ENCODE peak calls at places on chromosome 3, in seven cellular contexts. X, T, S, V, Y, R and E are unnamed samples.

GRCh38 chr3:156030735-156031134 is 89.6 kb upstream of the KCNAB1 start:
- DNase-seq in X (no peak), T (no peak), S (no peak), V (no peak), Y (no peak), R (no peak), E (no peak)

GRCh38 chr3:167166012-167166411 is 214.1 kb downstream of the ZBBX start:
- DNase-seq in X (no peak), T (no peak), S (no peak), V (no peak), Y (no peak), R (no peak), E (no peak)

GRCh38 chr3:123365450-123366143 is 83.3 kb downstream of the ADCY5 start:
- DNase-seq in X (no peak), T (no peak), S (peak; percentile 19), V (no peak), Y (no peak), R (no peak), E (no peak)

GRCh38 chr3:45591547-45591912 is 3.0 kb upstream of the LIMD1 start:
- DNase-seq in X (no peak), T (no peak), S (no peak), V (no peak), Y (no peak), R (no peak), E (no peak)

GRCh38 chr3:152825566-152825965 is 9.4 kb upstream of the P2RY1 start:
- DNase-seq in X (no peak), T (no peak), S (no peak), V (no peak), Y (no peak), R (no peak), E (no peak)

GRCh38 chr3:107899996-107900651 is 190.7 kb downstream of the CD47 start:
- DNase-seq in X (no peak), T (no peak), S (no peak), V (no peak), Y (no peak), R (no peak), E (no peak)

GRCh38 chr3:127751163-127751621 is 71.1 kb downstream of the MGLL start:
- DNase-seq in X (no peak), T (no peak), S (no peak), V (no peak), Y (no peak), R (no peak), E (no peak)

GRCh38 chr3:176755552-176755951 is 441.7 kb downstream of the TBL1XR1 start:
- DNase-seq in X (no peak), T (no peak), S (no peak), V (no peak), Y (no peak), R (no peak), E (no peak)

GRCh38 chr3:159432721-159433300 is 555.8 kb upstream of the IL12A start:
- DNase-seq in X (no peak), T (no peak), S (no peak), V (no peak), Y (no peak), R (no peak), E (peak; percentile 34)

GRCh38 chr3:64138046-64138445 is 87.2 kb downstream of the PRICKLE2 start:
- DNase-seq in X (no peak), T (no peak), S (no peak), V (no peak), Y (no peak), R (no peak), E (no peak)

GRCh38 chr3:12177131-12177530 is 18.4 kb upstream of the TIMP4 start:
- DNase-seq in X (no peak), T (no peak), S (no peak), V (no peak), Y (no peak), R (no peak), E (no peak)

GRCh38 chr3:54008099-54008498 is 114.3 kb upstream of the CACNA2D3 start:
- DNase-seq in X (no peak), T (no peak), S (no peak), V (no peak), Y (no peak), R (no peak), E (no peak)

GRCh38 chr3:59559721-59560514 is 510.1 kb upstream of the CFAP20DC start:
- DNase-seq in X (no peak), T (no peak), S (no peak), V (no peak), Y (no peak), R (no peak), E (peak; percentile 66)

GRCh38 chr3:67569324-67569723 is 85.1 kb downstream of the SUCLG2 start:
- DNase-seq in X (no peak), T (no peak), S (no peak), V (no peak), Y (no peak), R (no peak), E (no peak)

GRCh38 chr3:48273594-48274211 is 32.8 kb downstream of the ZNF589 start:
- DNase-seq in X (peak; percentile 51), T (peak; percentile 56), S (peak; percentile 61), V (peak; percentile 68), Y (no peak), R (peak; percentile 42), E (no peak)

GRCh38 chr3:16842710-16843270 is 42.0 kb upstream of the PLCL2 start:
- DNase-seq in X (no peak), T (no peak), S (no peak), V (peak; percentile 52), Y (no peak), R (no peak), E (no peak)

GRCh38 chr3:55646121-55646520 is 159.0 kb upstream of the WNT5A start:
- DNase-seq in X (no peak), T (no peak), S (no peak), V (no peak), Y (no peak), R (no peak), E (no peak)

GRCh38 chr3:32322311-32322710 is 69.3 kb upstream of the CMTM7 start:
- DNase-seq in X (no peak), T (no peak), S (no peak), V (no peak), Y (no peak), R (no peak), E (no peak)

GRCh38 chr3:58120075-58120812 is 90.5 kb downstream of the DNASE1L3 start:
- DNase-seq in X (peak; percentile 79), T (no peak), S (peak; percentile 71), V (no peak), Y (no peak), R (no peak), E (no peak)

GRCh38 chr3:160449660-160450598 is at the start of gene TRIM59:
- DNase-seq in X (peak; percentile 93), T (peak; percentile 99), S (peak; percentile 76), V (peak; percentile 99), Y (peak; percentile 83), R (peak; percentile 91), E (peak; percentile 96)

GRCh38 chr3:65828706-65829105 is 210.0 kb downstream of the MAGI1 start:
- DNase-seq in X (no peak), T (no peak), S (no peak), V (no peak), Y (no peak), R (no peak), E (no peak)

GRCh38 chr3:39809181-39809994 is at the start of gene MYRIP:
- DNase-seq in X (peak; percentile 89), T (peak; percentile 34), S (peak; percentile 24), V (no peak), Y (peak; percentile 24), R (no peak), E (no peak)

GRCh38 chr3:13009946-13010315 is 63.3 kb downstream of the IQSEC1 start:
- DNase-seq in X (no peak), T (no peak), S (no peak), V (no peak), Y (no peak), R (no peak), E (no peak)